ENCODE peak calls at places on chromosomes 6 and 20, in ten cellular contexts. T is heart left ventricle; O is astrocyte of the spinal cord; M is CD8-positive, alpha-beta T cell; B is keratinocyte; V is right atrium auricular region; Z is body of pancreas; F is mesendoderm; S is bronchial epithelial cell; R is BE2C. G is an unnamed sample.

GRCh38 chr20:51318058-51318960 is 224.2 kb downstream of the NFATC2 start:
- DNase-seq in T (no peak), O (no peak), M (peak), B (no peak), V (no peak), Z (peak), F (peak), S (no peak), R (peak), G (peak)

GRCh38 chr6:99348823-99349619 is 453 bp downstream of the FAXC start:
- DNase-seq in T (no peak), O (no peak), M (no peak), B (no peak), V (no peak), Z (peak), F (peak), S (no peak), R (peak), G (no peak)

GRCh38 chr20:46216770-46217464 is 91.4 kb downstream of the CDH22 start:
- DNase-seq in T (no peak), O (no peak), M (no peak), B (no peak), V (no peak), Z (no peak), F (no peak), S (no peak), R (no peak), G (no peak)

GRCh38 chr6:144294016-144294415 is 8.9 kb downstream of the UTRN start:
- DNase-seq in T (no peak), O (peak), M (no peak), B (peak), V (no peak), Z (no peak), F (no peak), S (peak), R (no peak), G (no peak)

GRCh38 chr6:150915868-150916267 is 50.4 kb downstream of the MTHFD1L start:
- DNase-seq in T (no peak), O (no peak), M (no peak), B (no peak), V (no peak), Z (no peak), F (no peak), S (peak), R (no peak), G (no peak)

GRCh38 chr6:44119704-44120262 is 7.5 kb downstream of the MRPL14 start:
- DNase-seq in T (no peak), O (no peak), M (no peak), B (no peak), V (no peak), Z (no peak), F (no peak), S (peak), R (no peak), G (peak)

GRCh38 chr6:44058617-44059358 is 68.5 kb downstream of the MRPL14 start:
- DNase-seq in T (peak), O (peak), M (no peak), B (peak), V (peak), Z (peak), F (peak), S (peak), R (peak), G (peak)

GRCh38 chr20:11457476-11457875 is 460.2 kb upstream of the BTBD3 start:
- DNase-seq in T (no peak), O (peak), M (no peak), B (no peak), V (no peak), Z (no peak), F (no peak), S (no peak), R (no peak), G (no peak)

GRCh38 chr20:50224553-50225255 is 34.1 kb downstream of the CEBPB start:
- DNase-seq in T (peak), O (peak), M (no peak), B (no peak), V (peak), Z (peak), F (peak), S (no peak), R (no peak), G (no peak)

GRCh38 chr6:57064809-57065208 is 18.3 kb downstream of the KIAA1586 start:
- DNase-seq in T (no peak), O (peak), M (no peak), B (no peak), V (no peak), Z (no peak), F (peak), S (no peak), R (no peak), G (no peak)

GRCh38 chr6:140566706-140567330 is 1192.4 kb upstream of the CITED2 start:
- DNase-seq in T (no peak), O (peak), M (no peak), B (no peak), V (no peak), Z (no peak), F (peak), S (peak), R (no peak), G (peak)

GRCh38 chr20:34637245-34638185 is 39.4 kb downstream of the PIGU start:
- DNase-seq in T (no peak), O (peak), M (no peak), B (no peak), V (peak), Z (peak), F (no peak), S (peak), R (no peak), G (no peak)

GRCh38 chr6:51600514-51600913 is 486.9 kb downstream of the PKHD1 start:
- DNase-seq in T (no peak), O (no peak), M (no peak), B (no peak), V (no peak), Z (no peak), F (no peak), S (no peak), R (no peak), G (no peak)

GRCh38 chr6:112179631-112180030 is 74.7 kb downstream of the LAMA4 start:
- DNase-seq in T (no peak), O (no peak), M (no peak), B (no peak), V (no peak), Z (no peak), F (no peak), S (no peak), R (no peak), G (no peak)

GRCh38 chr6:132209351-132209750 is 191.9 kb downstream of the MOXD1 start:
- DNase-seq in T (no peak), O (no peak), M (no peak), B (peak), V (no peak), Z (no peak), F (peak), S (peak), R (no peak), G (no peak)

GRCh38 chr20:16179919-16180318 is 393.3 kb downstream of the KIF16B start:
- DNase-seq in T (no peak), O (no peak), M (no peak), B (no peak), V (no peak), Z (no peak), F (no peak), S (no peak), R (no peak), G (no peak)

GRCh38 chr6:116568111-116568510 is 3.2 kb upstream of the RWDD1 start:
- DNase-seq in T (no peak), O (no peak), M (no peak), B (no peak), V (no peak), Z (no peak), F (no peak), S (no peak), R (no peak), G (no peak)

GRCh38 chr6:116564296-116564695 is 7.0 kb upstream of the RWDD1 start:
- DNase-seq in T (no peak), O (peak), M (no peak), B (no peak), V (no peak), Z (no peak), F (no peak), S (no peak), R (no peak), G (no peak)

GRCh38 chr6:116562614-116563013 is 8.7 kb upstream of the RWDD1 start:
- DNase-seq in T (no peak), O (no peak), M (no peak), B (no peak), V (no peak), Z (no peak), F (peak), S (no peak), R (no peak), G (no peak)

GRCh38 chr6:116563830-116564229 is 7.5 kb upstream of the RWDD1 start:
- DNase-seq in T (no peak), O (no peak), M (no peak), B (no peak), V (no peak), Z (no peak), F (no peak), S (no peak), R (no peak), G (no peak)

GRCh38 chr6:116564921-116565872 is 6.1 kb upstream of the RWDD1 start:
- DNase-seq in T (peak), O (peak), M (peak), B (no peak), V (no peak), Z (peak), F (no peak), S (no peak), R (peak), G (no peak)
- H3K4me3 ChIP-seq in T (peak), O (no peak), M (peak), B (peak), V (peak), Z (no peak), F (no peak), S (peak), R (peak), G (no peak)

DNA sequence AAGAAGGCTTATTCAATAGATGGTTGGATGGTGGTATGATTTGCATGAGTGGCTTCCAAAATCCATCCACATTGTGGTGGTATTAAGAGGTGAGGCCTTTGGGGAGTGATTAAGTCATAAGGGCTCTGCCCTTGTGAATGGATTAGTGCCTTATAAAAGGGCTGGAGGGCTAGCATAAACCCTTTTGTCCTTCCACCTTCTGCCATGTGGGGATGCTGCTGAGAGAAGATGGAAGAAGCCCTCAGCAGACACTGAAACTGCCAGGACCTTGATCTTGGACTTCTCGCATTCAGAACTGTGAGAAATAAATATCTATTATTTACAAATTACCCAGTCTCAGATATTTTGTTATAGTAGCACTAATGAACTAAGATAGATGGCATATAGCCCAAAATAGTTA is 27.8 kb upstream of the SRPK1 start:
- DNase-seq in T (no peak), O (peak), M (no peak), B (no peak), V (no peak), Z (no peak), F (peak), S (peak), R (peak), G (no peak)
- H3K4me3 ChIP-seq in T (no peak), O (no peak), M (no peak), B (no peak), V (no peak), Z (no peak), F (no peak), S (no peak), R (no peak), G (no peak)

GRCh38 chr20:63007472-63007721 is 633 bp upstream of the BHLHE23 start:
- DNase-seq in T (no peak), O (no peak), M (no peak), B (no peak), V (no peak), Z (no peak), F (no peak), S (no peak), R (no peak), G (no peak)

GRCh38 chr20:63005240-63005861 is 1.4 kb downstream of the BHLHE23 start:
- DNase-seq in T (no peak), O (no peak), M (no peak), B (no peak), V (no peak), Z (no peak), F (no peak), S (no peak), R (no peak), G (no peak)

GRCh38 chr20:63007722-63008488 is 1.1 kb upstream of the BHLHE23 start:
- DNase-seq in T (no peak), O (no peak), M (no peak), B (no peak), V (no peak), Z (no peak), F (peak), S (no peak), R (no peak), G (no peak)

GRCh38 chr20:63005862-63006564 is 751 bp downstream of the BHLHE23 start:
- DNase-seq in T (no peak), O (no peak), M (peak), B (no peak), V (no peak), Z (no peak), F (peak), S (no peak), R (no peak), G (no peak)

DNA sequence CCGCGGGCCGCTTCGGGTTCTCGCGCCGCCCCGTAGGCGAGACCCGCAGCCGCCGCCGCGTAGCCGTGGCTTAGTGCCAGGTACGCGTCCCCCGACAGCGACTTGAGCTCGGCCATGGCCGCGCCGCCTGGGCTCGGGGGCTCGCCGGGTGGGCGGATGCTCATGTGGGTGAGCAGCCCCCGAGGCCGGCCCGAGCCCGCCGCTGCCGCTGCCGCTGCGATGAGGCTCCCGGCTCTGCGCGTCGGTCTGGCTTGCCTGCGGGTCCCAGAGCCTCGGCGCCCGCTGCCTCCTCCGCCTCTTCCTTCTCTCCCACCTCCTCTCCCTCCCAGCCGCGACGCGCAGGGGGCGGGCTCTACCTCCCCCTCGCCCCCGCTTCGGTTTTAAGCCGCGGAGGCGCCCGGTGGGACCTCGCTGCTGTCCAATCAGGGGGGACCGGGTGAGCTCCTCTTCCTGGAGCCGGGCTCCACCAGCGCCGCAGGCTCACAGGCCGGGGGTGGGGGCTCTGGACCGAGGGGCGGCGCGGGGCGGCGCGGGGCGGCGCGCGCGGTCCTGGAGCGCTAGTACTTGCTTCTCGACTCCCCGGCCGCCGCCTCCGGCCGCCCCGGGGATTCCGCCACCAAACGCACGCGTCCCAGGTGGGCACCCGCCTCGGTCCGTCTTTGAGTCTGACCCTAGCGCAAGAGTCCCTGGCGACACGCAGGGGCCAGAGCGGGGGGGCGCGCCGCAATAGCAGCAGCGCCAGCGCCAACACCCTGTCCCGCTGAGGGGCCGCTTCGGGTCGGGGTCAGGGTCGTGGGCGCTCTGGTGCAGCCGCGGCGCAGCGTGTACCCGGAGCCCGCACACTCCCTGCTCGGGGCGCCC is at the start of gene BHLHE23:
- DNase-seq in T (no peak), O (no peak), M (peak), B (no peak), V (no peak), Z (no peak), F (peak), S (no peak), R (no peak), G (no peak)
- H3K4me3 ChIP-seq in T (no peak), O (no peak), M (peak), B (no peak), V (no peak), Z (no peak), F (no peak), S (no peak), R (no peak), G (no peak)

GRCh38 chr6:149451361-149452061 is 33.3 kb downstream of the ZC3H12D start:
- DNase-seq in T (no peak), O (no peak), M (peak), B (no peak), V (no peak), Z (no peak), F (no peak), S (no peak), R (no peak), G (peak)

GRCh38 chr6:149449054-149449453 is 35.8 kb downstream of the ZC3H12D start:
- DNase-seq in T (no peak), O (no peak), M (no peak), B (no peak), V (no peak), Z (no peak), F (no peak), S (no peak), R (no peak), G (no peak)

GRCh38 chr6:149450679-149451360 is 34.0 kb downstream of the ZC3H12D start:
- DNase-seq in T (peak), O (no peak), M (no peak), B (no peak), V (no peak), Z (peak), F (no peak), S (no peak), R (no peak), G (peak)

GRCh38 chr6:149452062-149452939 is 32.5 kb downstream of the ZC3H12D start:
- DNase-seq in T (no peak), O (no peak), M (no peak), B (no peak), V (no peak), Z (no peak), F (no peak), S (no peak), R (no peak), G (peak)

DNA sequence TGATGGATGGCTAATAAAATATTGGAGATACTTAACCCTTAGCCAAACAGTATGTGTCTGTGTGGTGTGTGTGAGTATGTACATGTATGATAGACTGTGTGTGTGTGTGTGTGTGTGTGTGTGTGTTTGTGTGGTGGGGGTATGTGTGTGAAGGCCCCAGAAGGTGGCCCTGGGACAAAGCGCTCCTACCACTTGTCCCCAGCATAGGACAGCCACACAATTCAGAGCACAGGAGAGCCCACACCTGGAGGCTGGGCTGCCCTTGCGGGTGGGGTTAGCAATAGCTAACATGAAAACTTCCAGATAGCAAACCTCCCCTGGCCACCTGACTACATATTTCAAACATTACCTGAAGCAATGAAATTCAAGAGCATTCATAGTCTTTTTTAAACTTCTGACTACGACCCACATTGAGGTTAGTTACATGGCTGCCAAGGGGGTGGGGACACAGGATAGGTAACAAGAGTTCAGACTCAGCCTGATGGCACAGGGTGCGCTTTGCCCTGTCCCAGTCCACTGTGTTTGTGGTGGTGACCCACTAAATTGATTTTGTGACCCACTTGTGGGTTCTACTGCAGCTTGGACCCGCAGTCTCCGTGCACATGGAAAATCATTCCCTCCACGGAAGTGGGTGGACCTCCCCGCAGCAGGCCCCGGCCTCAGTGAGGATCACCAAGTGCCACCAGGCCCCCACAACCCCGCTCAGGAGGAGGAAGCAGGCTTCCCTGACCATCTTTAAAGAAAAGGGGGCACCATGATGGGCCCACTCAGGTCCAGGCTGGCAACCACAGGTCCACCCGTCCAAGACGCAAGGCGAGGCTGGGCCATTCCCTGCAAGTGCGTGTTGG is 34.8 kb downstream of the ZC3H12D start:
- DNase-seq in T (no peak), O (no peak), M (no peak), B (no peak), V (no peak), Z (no peak), F (no peak), S (no peak), R (no peak), G (no peak)
- H3K4me3 ChIP-seq in T (peak), O (no peak), M (peak), B (peak), V (peak), Z (no peak), F (no peak), S (peak), R (no peak), G (peak)

GRCh38 chr6:53349209-53349693 is 501 bp upstream of the ELOVL5 start:
- DNase-seq in T (no peak), O (no peak), M (no peak), B (no peak), V (no peak), Z (no peak), F (no peak), S (no peak), R (no peak), G (no peak)

GRCh38 chr6:53344993-53345392 is 3.8 kb downstream of the ELOVL5 start:
- DNase-seq in T (no peak), O (no peak), M (no peak), B (no peak), V (no peak), Z (no peak), F (no peak), S (no peak), R (no peak), G (no peak)

GRCh38 chr6:53348436-53349208 is at the start of gene ELOVL5:
- DNase-seq in T (peak), O (peak), M (peak), B (peak), V (peak), Z (peak), F (peak), S (peak), R (peak), G (peak)

GRCh38 chr6:53347921-53348435 is 772 bp downstream of the ELOVL5 start:
- DNase-seq in T (peak), O (peak), M (peak), B (no peak), V (peak), Z (peak), F (peak), S (no peak), R (peak), G (peak)

GRCh38 chr6:53347250-53347920 is 1.4 kb downstream of the ELOVL5 start:
- DNase-seq in T (no peak), O (peak), M (peak), B (no peak), V (no peak), Z (no peak), F (no peak), S (peak), R (no peak), G (peak)
- H3K4me3 ChIP-seq in T (peak), O (peak), M (peak), B (peak), V (peak), Z (peak), F (peak), S (peak), R (peak), G (peak)

G was measured in small intestine.